ENCODE peak calls at places on chromosomes 3 and 15, in five cellular contexts. I is fibroblast of lung; M is mammary epithelial cell; C is CD8-positive, alpha-beta memory T cell; Z is right lobe of liver. P is an unnamed sample.
A peak's percentile ranks its signal among the peaks of the same experiment; 100 is the strongest.

GRCh38 chr3:135513106-135514063 is 452.1 kb upstream of the PPP2R3A start:
- DNase-seq in I (peak; percentile 59), M (peak; percentile 41), C (no peak), Z (no peak), P (no peak)

GRCh38 chr3:187922704-187923393 is 177.6 kb upstream of the BCL6 start:
- DNase-seq in I (peak; percentile 38), M (peak; percentile 46), C (no peak), Z (no peak), P (no peak)

GRCh38 chr15:91855684-91856553 is 2.4 kb downstream of the SLCO3A1 start:
- DNase-seq in I (no peak), M (peak; percentile 40), C (no peak), Z (no peak), P (no peak)

GRCh38 chr3:190306513-190307163 is 15.6 kb downstream of the CLDN1 start:
- DNase-seq in I (peak; percentile 76), M (peak; percentile 86), C (no peak), Z (no peak), P (no peak)

GRCh38 chr3:11803977-11804903 is 42.4 kb downstream of the TAMM41 start:
- DNase-seq in I (peak; percentile 62), M (peak; percentile 40), C (peak; percentile 5), Z (no peak), P (no peak)

GRCh38 chr3:105798381-105798934 is 70.4 kb downstream of the CBLB start:
- DNase-seq in I (no peak), M (no peak), C (no peak), Z (no peak), P (no peak)

GRCh38 chr3:119323401-119324107 is 29.4 kb downstream of the ARHGAP31 start:
- DNase-seq in I (no peak), M (peak; percentile 72), C (no peak), Z (no peak), P (peak; percentile 34)

GRCh38 chr3:67384790-67385397 is 269.5 kb downstream of the SUCLG2 start:
- DNase-seq in I (peak; percentile 57), M (peak; percentile 17), C (peak; percentile 6), Z (no peak), P (no peak)

GRCh38 chr15:56719774-56720555 is 13.3 kb downstream of the ZNF280D start:
- DNase-seq in I (peak; percentile 20), M (no peak), C (no peak), Z (no peak), P (no peak)

GRCh38 chr3:106119691-106120090 is 250.9 kb upstream of the CBLB start:
- DNase-seq in I (no peak), M (peak; percentile 11), C (no peak), Z (no peak), P (no peak)

GRCh38 chr3:123818921-123819429 is 65.2 kb downstream of the MYLK start:
- DNase-seq in I (peak; percentile 51), M (peak; percentile 96), C (no peak), Z (no peak), P (no peak)

GRCh38 chr3:27451261-27451660 is 32.9 kb downstream of the SLC4A7 start:
- DNase-seq in I (no peak), M (no peak), C (no peak), Z (no peak), P (no peak)

GRCh38 chr3:190382082-190382481 is 5.9 kb upstream of the CLDN16 start:
- DNase-seq in I (peak; percentile 42), M (peak; percentile 98), C (no peak), Z (no peak), P (no peak)

GRCh38 chr3:4750306-4751056 is 228.8 kb upstream of the BHLHE40 start:
- DNase-seq in I (no peak), M (peak; percentile 79), C (no peak), Z (no peak), P (peak; percentile 35)

GRCh38 chr3:188067932-188068331 is 86.0 kb upstream of the LPP start:
- DNase-seq in I (peak; percentile 35), M (peak; percentile 67), C (no peak), Z (no peak), P (no peak)

GRCh38 chr15:100340721-100341661 is 784 bp downstream of the ADAMTS17 start:
- DNase-seq in I (no peak), M (no peak), C (peak; percentile 31), Z (no peak), P (peak; percentile 33)

GRCh38 chr15:57109005-57109404 is 190.6 kb downstream of the TCF12 start:
- DNase-seq in I (no peak), M (no peak), C (no peak), Z (no peak), P (no peak)

GRCh38 chr3:136350132-136350531 is 100.0 kb downstream of the PCCB start:
- DNase-seq in I (peak; percentile 93), M (peak; percentile 83), C (no peak), Z (no peak), P (no peak)

GRCh38 chr3:50671331-50671730 is 3.4 kb upstream of the DOCK3 start:
- DNase-seq in I (peak; percentile 58), M (peak; percentile 71), C (no peak), Z (no peak), P (no peak)

GRCh38 chr3:126021224-126021623 is 52.2 kb downstream of the ROPN1B start:
- DNase-seq in I (peak; percentile 38), M (no peak), C (no peak), Z (no peak), P (no peak)

GRCh38 chr3:101676765-101677435 is at the start of gene ZBTB11:
- DNase-seq in I (peak; percentile 100), M (peak; percentile 99), C (peak; percentile 100), Z (peak; percentile 99), P (peak; percentile 97)

DNA sequence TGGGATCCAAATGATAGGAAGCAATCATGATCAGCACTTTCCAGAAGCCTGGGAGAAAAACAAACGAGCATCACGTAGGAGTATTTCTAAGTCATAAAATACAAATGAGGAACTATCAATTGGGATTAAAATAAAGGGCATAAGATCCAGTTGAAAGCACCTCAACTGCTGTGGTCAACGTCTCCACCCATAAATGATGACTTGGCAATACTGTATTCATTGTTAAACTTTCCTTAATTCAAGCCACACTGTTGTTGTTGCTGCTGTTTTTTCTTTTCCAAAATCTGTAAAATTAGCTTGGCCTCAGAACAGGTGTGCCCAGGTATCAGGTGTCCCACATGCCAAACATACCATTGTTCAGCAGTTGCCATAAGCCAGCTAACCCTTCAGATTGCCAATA is 395.8 kb downstream of the NTRK3 start:
- DNase-seq in I (no peak), M (no peak), C (no peak), Z (no peak), P (no peak)
- H3K9me3 ChIP-seq in I (no peaks in the 10 kb centered on the region), M (no peaks in the 10 kb centered on the region), C (no peaks in the 10 kb centered on the region), Z (no peaks in the 10 kb centered on the region), P (no peaks in the 10 kb centered on the region)

DNA sequence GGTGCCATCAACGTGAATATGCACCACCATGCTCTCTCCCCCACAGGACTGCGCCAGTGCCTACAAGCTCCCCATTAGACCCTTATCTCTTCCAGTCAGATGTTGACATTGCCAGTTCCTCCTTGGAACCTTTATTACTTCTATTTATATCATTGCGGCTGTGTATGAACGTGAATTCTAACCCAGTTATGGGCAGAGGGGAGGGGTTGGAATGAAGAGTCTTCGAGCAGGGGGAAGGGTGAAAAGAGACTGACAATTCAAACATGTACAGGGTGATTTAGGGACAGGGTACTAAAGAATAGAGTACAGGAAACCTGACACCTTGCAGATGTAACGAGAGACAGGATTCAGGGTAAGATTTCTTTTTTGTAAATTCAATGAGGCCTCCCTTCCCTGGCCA is 41.8 kb upstream of the ST6GAL1 start:
- DNase-seq in I (no peak), M (no peak), C (no peak), Z (no peak), P (no peak)
- H3K9me3 ChIP-seq in I (no peaks in the 10 kb centered on the region), M (no peaks in the 10 kb centered on the region), C (no peaks in the 10 kb centered on the region), Z (no peaks in the 10 kb centered on the region), P (no peaks in the 10 kb centered on the region)

GRCh38 chr3:21328982-21329381 is 422.0 kb downstream of the ZNF385D start:
- DNase-seq in I (no peak), M (no peak), C (no peak), Z (no peak), P (no peak)

GRCh38 chr3:21331321-21331720 is 419.7 kb downstream of the ZNF385D start:
- DNase-seq in I (no peak), M (no peak), C (no peak), Z (no peak), P (no peak)

GRCh38 chr3:21326704-21327103 is 424.3 kb downstream of the ZNF385D start:
- DNase-seq in I (peak; percentile 5), M (no peak), C (no peak), Z (no peak), P (no peak)

GRCh38 chr3:21330293-21330692 is 420.7 kb downstream of the ZNF385D start:
- DNase-seq in I (peak; percentile 34), M (peak; percentile 58), C (no peak), Z (no peak), P (no peak)
- H3K9me3 ChIP-seq in I (no peaks in the 10 kb centered on the region), M (no peaks in the 10 kb centered on the region), C (no peaks in the 10 kb centered on the region), Z (no peaks in the 10 kb centered on the region), P (no peaks in the 10 kb centered on the region)

GRCh38 chr15:75171408-75171807 is 30.3 kb upstream of the C15orf39 start:
- DNase-seq in I (peak; percentile 83), M (peak; percentile 91), C (no peak), Z (no peak), P (no peak)
- H3K9me3 ChIP-seq in I (no peaks in the 10 kb centered on the region), M (peaks cover 4% of the 10 kb centered on the region), C (no peaks in the 10 kb centered on the region), Z (no peaks in the 10 kb centered on the region), P (no peaks in the 10 kb centered on the region)

P was measured in T-helper 17 cell.